ENCODE peak calls at places on chromosome 17, in seven cellular contexts. One of them, this sample, is unnamed.

GRCh38 chr17:27545562-27546229 is 85.3 kb upstream of the LGALS9 start:
- DNase-seq in kidney tubule cell: no peak
- DNase-seq in lung microvascular endothelial cell: no peak
- DNase-seq in activated T-helper 1 cell treated with Interleukin-2 at 50 U/mL for 16 hours: no peak
- DNase-seq in caudate nucleus: no peak
- DNase-seq in psoas muscle: no peak
- DNase-seq in hippocampal formation: no peak
- DNase-seq in this sample: peak; percentile 74

GRCh38 chr17:37766951-37767350 is 22.1 kb upstream of the HNF1B start:
- DNase-seq in kidney tubule cell: peak; percentile 49
- DNase-seq in activated T-helper 1 cell treated with Interleukin-2 at 50 U/mL for 16 hours: no peak
- DNase-seq in hippocampal formation: no peak
- DNase-seq in caudate nucleus: no peak
- DNase-seq in lung microvascular endothelial cell: no peak
- DNase-seq in psoas muscle: no peak
- DNase-seq in this sample: no peak

GRCh38 chr17:49830605-49831004 is 17.3 kb downstream of the TAC4 start:
- DNase-seq in kidney tubule cell: peak; percentile 63
- DNase-seq in hippocampal formation: no peak
- DNase-seq in caudate nucleus: no peak
- DNase-seq in activated T-helper 1 cell treated with Interleukin-2 at 50 U/mL for 16 hours: no peak
- DNase-seq in lung microvascular endothelial cell: no peak
- DNase-seq in psoas muscle: no peak
- DNase-seq in this sample: no peak

GRCh38 chr17:73401911-73402310 is 90.1 kb upstream of the CDC42EP4 start:
- DNase-seq in caudate nucleus: no peak
- DNase-seq in hippocampal formation: no peak
- DNase-seq in activated T-helper 1 cell treated with Interleukin-2 at 50 U/mL for 16 hours: no peak
- DNase-seq in kidney tubule cell: peak; percentile 5
- DNase-seq in lung microvascular endothelial cell: no peak
- DNase-seq in psoas muscle: peak; percentile 76
- DNase-seq in this sample: peak; percentile 22

GRCh38 chr17:72486806-72487205 is 366.0 kb downstream of the SOX9 start:
- DNase-seq in hippocampal formation: no peak
- DNase-seq in caudate nucleus: no peak
- DNase-seq in lung microvascular endothelial cell: no peak
- DNase-seq in psoas muscle: no peak
- DNase-seq in activated T-helper 1 cell treated with Interleukin-2 at 50 U/mL for 16 hours: no peak
- DNase-seq in kidney tubule cell: no peak
- DNase-seq in this sample: no peak

GRCh38 chr17:1272701-1273100 is 2.5 kb downstream of the BHLHA9 start:
- DNase-seq in caudate nucleus: no peak
- DNase-seq in psoas muscle: no peak
- DNase-seq in kidney tubule cell: no peak
- DNase-seq in activated T-helper 1 cell treated with Interleukin-2 at 50 U/mL for 16 hours: no peak
- DNase-seq in hippocampal formation: no peak
- DNase-seq in lung microvascular endothelial cell: no peak
- DNase-seq in this sample: no peak

GRCh38 chr17:28379814-28380571 is 8.5 kb downstream of the SARM1 start:
- DNase-seq in psoas muscle: no peak
- DNase-seq in kidney tubule cell: no peak
- DNase-seq in hippocampal formation: no peak
- DNase-seq in caudate nucleus: no peak
- DNase-seq in lung microvascular endothelial cell: no peak
- DNase-seq in activated T-helper 1 cell treated with Interleukin-2 at 50 U/mL for 16 hours: no peak
- DNase-seq in this sample: peak; percentile 73

GRCh38 chr17:67911038-67911782 is 85.1 kb downstream of the C17orf58 start:
- DNase-seq in psoas muscle: no peak
- DNase-seq in caudate nucleus: no peak
- DNase-seq in hippocampal formation: no peak
- DNase-seq in lung microvascular endothelial cell: no peak
- DNase-seq in kidney tubule cell: no peak
- DNase-seq in activated T-helper 1 cell treated with Interleukin-2 at 50 U/mL for 16 hours: no peak
- DNase-seq in this sample: no peak

GRCh38 chr17:11490171-11490760 is 108.0 kb upstream of the DNAH9 start:
- DNase-seq in kidney tubule cell: no peak
- DNase-seq in lung microvascular endothelial cell: no peak
- DNase-seq in hippocampal formation: no peak
- DNase-seq in psoas muscle: no peak
- DNase-seq in activated T-helper 1 cell treated with Interleukin-2 at 50 U/mL for 16 hours: no peak
- DNase-seq in caudate nucleus: no peak
- DNase-seq in this sample: no peak

This sample was measured in OCI-M1.